ENCODE peak calls at places on chromosomes 12 and 14, in five cellular contexts. F, Z, Y, W and H are unnamed samples.
A peak's percentile ranks its signal among the peaks of the same experiment; 100 is the strongest.

GRCh38 chr12:20865873-20866272 is 55.4 kb downstream of the SLCO1B3 start:
- DNase-seq in Y (no peak), Z (no peak), F (no peak), W (no peak), H (no peak)

GRCh38 chr12:57744194-57744776 is 554 bp upstream of the TSPAN31 start:
- DNase-seq in Y (peak; percentile 87), F (peak; percentile 82), Z (peak; percentile 88), W (peak; percentile 85), H (no peak)

GRCh38 chr12:21648378-21648777 is 9.3 kb downstream of the LDHB start:
- DNase-seq in F (no peak), Z (no peak), Y (no peak), W (no peak), H (no peak)

GRCh38 chr12:14769462-14769836 is 33.8 kb downstream of the WBP11 start:
- DNase-seq in Z (no peak), Y (peak; percentile 41), W (peak; percentile 20), F (peak; percentile 12), H (peak; percentile 27)

GRCh38 chr14:96104469-96105057 is 65.4 kb downstream of the C14orf132 start:
- DNase-seq in Z (peak; percentile 92), W (peak; percentile 100), F (peak; percentile 99), Y (peak; percentile 96), H (peak; percentile 93)

GRCh38 chr14:101293609-101294008 is 267.7 kb upstream of the DIO3 start:
- DNase-seq in Z (no peak), W (no peak), F (no peak), Y (no peak), H (no peak)

GRCh38 chr12:110555509-110556406 is 27.4 kb downstream of the PPTC7 start:
- DNase-seq in F (peak; percentile 86), Y (peak; percentile 49), Z (no peak), W (peak; percentile 80), H (peak; percentile 77)

GRCh38 chr12:19131020-19131431 is 1.5 kb downstream of the PLEKHA5 start:
- DNase-seq in W (peak; percentile 60), Y (peak; percentile 54), F (peak; percentile 46), Z (peak; percentile 43), H (peak; percentile 56)

GRCh38 chr12:121400332-121401139 is 618 bp downstream of the RNF34 start:
- DNase-seq in Y (peak; percentile 29), W (peak; percentile 47), F (peak; percentile 17), Z (peak; percentile 62), H (peak; percentile 24)

GRCh38 chr12:18074001-18074400 is 16.0 kb downstream of the RERGL start:
- DNase-seq in Z (peak; percentile 2), Y (no peak), W (no peak), F (no peak), H (no peak)

GRCh38 chr12:53940448-53941014 is 1.9 kb downstream of the HOXC13 start:
- DNase-seq in F (no peak), W (no peak), Z (no peak), Y (no peak), H (no peak)

GRCh38 chr12:19129486-19130223 is at the start of gene PLEKHA5:
- DNase-seq in Y (peak; percentile 85), Z (peak; percentile 47), W (peak; percentile 64), F (peak; percentile 71), H (peak; percentile 70)

GRCh38 chr14:25698111-25698510 is 648.2 kb upstream of the STXBP6 start:
- DNase-seq in F (no peak), Z (no peak), W (no peak), Y (no peak), H (no peak)

GRCh38 chr12:124279846-124280360 is 15.0 kb upstream of the RFLNA start:
- DNase-seq in F (peak; percentile 62), W (no peak), Z (no peak), Y (peak; percentile 36), H (peak; percentile 27)

GRCh38 chr12:4082809-4083447 is 190.6 kb upstream of the CCND2 start:
- DNase-seq in F (no peak), W (no peak), Y (no peak), Z (no peak), H (no peak)

GRCh38 chr14:65472189-65472588 is 59.7 kb downstream of the FUT8 start:
- DNase-seq in Y (no peak), W (no peak), F (no peak), Z (no peak), H (no peak)

GRCh38 chr12:104720346-104721064 is 237.6 kb downstream of the SLC41A2 start:
- DNase-seq in F (peak; percentile 49), Y (no peak), Z (no peak), W (peak; percentile 47), H (peak; percentile 86)

GRCh38 chr12:88267630-88268029 is 125.5 kb downstream of the TMTC3 start:
- DNase-seq in F (no peak), Z (no peak), Y (no peak), W (no peak), H (no peak)

GRCh38 chr12:202081-202731 is 11.8 kb downstream of the SLC6A12 start:
- DNase-seq in Y (no peak), W (no peak), F (no peak), Z (no peak), H (no peak)

GRCh38 chr14:102849522-102850379 is 72.5 kb downstream of the TRAF3 start:
- DNase-seq in F (peak; percentile 16), W (peak; percentile 64), Y (no peak), Z (no peak), H (peak; percentile 27)

GRCh38 chr12:57629897-57630471 is 3.0 kb downstream of the B4GALNT1 start:
- DNase-seq in F (no peak), W (no peak), Z (no peak), Y (no peak), H (no peak)

GRCh38 chr12:122031342-122032216 is 9.9 kb downstream of the BCL7A start:
- DNase-seq in Z (no peak), F (no peak), Y (peak; percentile 36), W (no peak), H (no peak)

GRCh38 chr12:75020068-75020557 is 189.5 kb downstream of the KCNC2 start:
- DNase-seq in Z (no peak), Y (no peak), F (no peak), W (no peak), H (no peak)

GRCh38 chr12:6916426-6917200 is 2.2 kb downstream of the ENO2 start:
- DNase-seq in Y (no peak), F (no peak), W (no peak), Z (no peak), H (no peak)

GRCh38 chr12:4775936-4776335 is 55.7 kb downstream of the GALNT8 start:
- DNase-seq in Y (no peak), F (no peak), W (no peak), Z (no peak), H (no peak)

GRCh38 chr12:57616383-57617101 is 5.3 kb downstream of the ARHGEF25 start:
- DNase-seq in Z (peak; percentile 56), W (peak; percentile 62), Y (peak; percentile 50), F (peak; percentile 48), H (no peak)

GRCh38 chr12:93379432-93380308 is 1.9 kb downstream of the NUDT4 start:
- DNase-seq in Y (no peak), Z (no peak), W (peak; percentile 14), F (no peak), H (peak; percentile 39)
- TF ChIP-seq CTCF in Y (no peak), Z (no peak), W (no peak), F (no peak), H (no peak)

GRCh38 chr12:98503593-98504367 is 11.6 kb upstream of the TMPO start:
- DNase-seq in Y (peak; percentile 97), F (peak; percentile 91), Z (peak; percentile 85), W (peak; percentile 89), H (peak; percentile 98)
- TF ChIP-seq CTCF in Y (no peak), F (no peak), Z (no peak), W (no peak), H (no peak)

DNA sequence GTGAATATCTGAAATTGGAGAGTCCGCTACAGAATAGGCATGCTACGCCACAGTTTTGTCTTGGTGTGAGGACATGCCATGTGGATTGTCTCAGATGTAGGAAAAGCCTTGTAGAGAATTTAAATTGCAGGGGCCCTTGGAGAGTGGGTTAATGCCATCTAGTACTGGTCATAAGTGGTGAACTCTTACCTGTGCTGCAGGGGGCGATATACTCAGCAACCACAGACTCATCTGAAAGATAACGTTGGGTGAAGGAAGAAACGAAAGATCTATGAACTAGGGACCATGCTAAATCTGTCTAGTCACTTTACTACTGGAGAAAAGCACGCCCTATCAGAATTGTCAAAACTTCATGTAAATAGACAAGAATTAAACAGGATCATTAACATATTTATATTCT is 33.7 kb upstream of the A2M start:
- DNase-seq in Y (no peak), Z (no peak), W (no peak), F (no peak), H (no peak)
- TF ChIP-seq CTCF in Y (no peak), Z (no peak), W (no peak), F (no peak), H (no peak)

GRCh38 chr12:43937947-43938346 is 102.1 kb downstream of the TMEM117 start:
- DNase-seq in W (peak; percentile 25), Y (peak; percentile 18), Z (peak; percentile 12), F (peak; percentile 6), H (no peak)
- TF ChIP-seq CTCF in W (peak; percentile 30), Y (peak; percentile 36), Z (no peak), F (peak; percentile 29), H (peak; percentile 43)

GRCh38 chr14:56487761-56488160 is 91.8 kb upstream of the TMEM260 start:
- DNase-seq in W (peak; percentile 67), Y (peak; percentile 13), F (peak; percentile 24), Z (peak; percentile 13), H (no peak)

GRCh38 chr14:56487090-56487667 is 92.4 kb upstream of the TMEM260 start:
- DNase-seq in F (peak; percentile 22), W (peak; percentile 32), Y (peak; percentile 54), Z (no peak), H (peak; percentile 26)

GRCh38 chr14:56488306-56488705 is 91.3 kb upstream of the TMEM260 start:
- DNase-seq in F (no peak), Y (no peak), Z (no peak), W (no peak), H (no peak)

DNA sequence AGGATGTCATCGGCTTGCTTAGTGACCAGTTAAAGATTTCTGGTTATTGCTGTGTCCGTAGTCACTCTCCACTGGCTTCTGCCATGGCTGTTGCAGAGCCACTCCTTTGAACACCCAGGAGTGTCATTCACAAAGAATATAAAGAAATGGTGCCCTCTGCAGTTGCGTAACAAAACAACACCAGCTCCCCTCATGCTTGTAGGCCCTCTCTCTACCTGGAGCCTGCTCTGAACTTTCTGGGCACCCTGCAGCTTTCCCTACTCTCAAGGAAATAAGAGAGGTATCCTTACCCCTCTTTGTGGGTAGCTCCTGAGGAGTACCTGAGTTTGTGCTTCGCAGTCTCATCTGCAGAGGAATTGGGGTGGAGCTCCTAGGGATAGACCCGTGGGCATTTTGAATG is 97.3 kb upstream of the TMEM260 start:
- DNase-seq in W (peak; percentile 9), Y (peak; percentile 41), F (no peak), Z (no peak), H (no peak)
- TF ChIP-seq CTCF in W (peak; percentile 22), Y (peak; percentile 20), F (no peak), Z (no peak), H (peak; percentile 21)

DNA sequence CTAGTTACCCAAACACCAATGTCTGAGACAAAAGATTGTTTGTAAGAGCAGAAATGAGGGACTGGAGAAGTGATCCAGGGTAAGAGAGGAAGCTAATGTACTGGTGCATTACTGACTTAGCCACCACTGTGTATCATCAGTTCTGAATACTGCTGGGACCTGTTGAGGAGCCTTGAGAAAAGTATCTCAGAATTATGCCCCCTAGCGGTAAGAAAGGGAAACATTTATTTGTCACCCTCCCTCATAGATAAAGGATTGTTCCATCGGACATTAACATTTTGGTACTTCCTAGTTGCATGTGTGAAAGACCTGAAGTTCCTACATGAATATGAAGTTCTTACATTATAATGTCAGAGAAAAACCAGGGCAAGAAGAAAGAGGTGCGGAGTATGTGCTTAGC is 612.5 kb downstream of the FSCB start:
- DNase-seq in Y (peak; percentile 16), F (no peak), W (peak; percentile 0), Z (no peak), H (no peak)
- TF ChIP-seq CTCF in Y (peak; percentile 13), F (peak; percentile 23), W (peak; percentile 21), Z (peak; percentile 33), H (peak; percentile 32)